ENCODE peak calls at places on chromosomes 13 and 19, in five cellular contexts. One of them, this sample, is unnamed.

GRCh38 chr19:11096210-11096841 is 7.1 kb downstream of the LDLR start:
- DNase-seq in A549: no peak
- DNase-seq in stimulated activated CD4-positive, alpha-beta T cell treated with anti-CD3 and anti-CD28 coated beads, Interleukin-2, amount 100 ng/mL, for 24 hours: peak; percentile 39
- DNase-seq in heart right ventricle: peak; percentile 57
- DNase-seq in nucleus accumbens: no peak
- DNase-seq in this sample: no peak

GRCh38 chr13:33639158-33639557 is 178.8 kb upstream of the RFC3 start:
- DNase-seq in A549: peak; percentile 44
- DNase-seq in stimulated activated CD4-positive, alpha-beta T cell treated with anti-CD3 and anti-CD28 coated beads, Interleukin-2, amount 100 ng/mL, for 24 hours: no peak
- DNase-seq in heart right ventricle: no peak
- DNase-seq in nucleus accumbens: no peak
- DNase-seq in this sample: no peak

GRCh38 chr13:79771493-79771892 is 290.5 kb downstream of the NDFIP2 start:
- DNase-seq in A549: no peak
- DNase-seq in stimulated activated CD4-positive, alpha-beta T cell treated with anti-CD3 and anti-CD28 coated beads, Interleukin-2, amount 100 ng/mL, for 24 hours: no peak
- DNase-seq in heart right ventricle: no peak
- DNase-seq in nucleus accumbens: no peak
- DNase-seq in this sample: no peak

GRCh38 chr19:29724102-29724641 is 9.1 kb upstream of the C19orf12 start:
- DNase-seq in A549: no peak
- DNase-seq in stimulated activated CD4-positive, alpha-beta T cell treated with anti-CD3 and anti-CD28 coated beads, Interleukin-2, amount 100 ng/mL, for 24 hours: peak; percentile 53
- DNase-seq in heart right ventricle: no peak
- DNase-seq in nucleus accumbens: no peak
- DNase-seq in this sample: no peak

GRCh38 chr19:11268783-11269267 is 6.5 kb upstream of the DOCK6 start:
- DNase-seq in A549: peak; percentile 25
- DNase-seq in stimulated activated CD4-positive, alpha-beta T cell treated with anti-CD3 and anti-CD28 coated beads, Interleukin-2, amount 100 ng/mL, for 24 hours: no peak
- DNase-seq in heart right ventricle: peak; percentile 93
- DNase-seq in nucleus accumbens: no peak
- DNase-seq in this sample: no peak

GRCh38 chr13:22893149-22893548 is 287.6 kb upstream of the SGCG start:
- DNase-seq in A549: no peak
- DNase-seq in stimulated activated CD4-positive, alpha-beta T cell treated with anti-CD3 and anti-CD28 coated beads, Interleukin-2, amount 100 ng/mL, for 24 hours: no peak
- DNase-seq in heart right ventricle: no peak
- DNase-seq in nucleus accumbens: no peak
- DNase-seq in this sample: no peak

GRCh38 chr19:44875666-44876418 is 15.2 kb upstream of the TOMM40 start:
- DNase-seq in A549: no peak
- DNase-seq in stimulated activated CD4-positive, alpha-beta T cell treated with anti-CD3 and anti-CD28 coated beads, Interleukin-2, amount 100 ng/mL, for 24 hours: no peak
- DNase-seq in heart right ventricle: no peak
- DNase-seq in nucleus accumbens: no peak
- DNase-seq in this sample: no peak

GRCh38 chr19:27974082-27974513 is 1238.9 kb downstream of the UQCRFS1 start:
- DNase-seq in A549: peak; percentile 44
- DNase-seq in stimulated activated CD4-positive, alpha-beta T cell treated with anti-CD3 and anti-CD28 coated beads, Interleukin-2, amount 100 ng/mL, for 24 hours: peak; percentile 12
- DNase-seq in heart right ventricle: no peak
- DNase-seq in nucleus accumbens: peak; percentile 2
- DNase-seq in this sample: no peak

GRCh38 chr19:18202759-18203407 is 959 bp downstream of the RAB3A start:
- DNase-seq in A549: no peak
- DNase-seq in stimulated activated CD4-positive, alpha-beta T cell treated with anti-CD3 and anti-CD28 coated beads, Interleukin-2, amount 100 ng/mL, for 24 hours: peak; percentile 44
- DNase-seq in heart right ventricle: peak; percentile 24
- DNase-seq in nucleus accumbens: peak; percentile 54
- DNase-seq in this sample: no peak

GRCh38 chr13:44013666-44014291 is 134.1 kb downstream of the LACC1 start:
- DNase-seq in A549: no peak
- DNase-seq in stimulated activated CD4-positive, alpha-beta T cell treated with anti-CD3 and anti-CD28 coated beads, Interleukin-2, amount 100 ng/mL, for 24 hours: no peak
- DNase-seq in heart right ventricle: peak; percentile 17
- DNase-seq in nucleus accumbens: no peak
- DNase-seq in this sample: no peak

GRCh38 chr19:8580710-8581281 is 3.6 kb upstream of the MYO1F start:
- DNase-seq in A549: peak; percentile 81
- DNase-seq in stimulated activated CD4-positive, alpha-beta T cell treated with anti-CD3 and anti-CD28 coated beads, Interleukin-2, amount 100 ng/mL, for 24 hours: peak; percentile 87
- DNase-seq in heart right ventricle: peak; percentile 82
- DNase-seq in nucleus accumbens: peak; percentile 21
- DNase-seq in this sample: peak; percentile 39

GRCh38 chr13:98482476-98483444 is 94.1 kb downstream of the STK24 start:
- DNase-seq in A549: no peak
- DNase-seq in stimulated activated CD4-positive, alpha-beta T cell treated with anti-CD3 and anti-CD28 coated beads, Interleukin-2, amount 100 ng/mL, for 24 hours: no peak
- DNase-seq in heart right ventricle: peak; percentile 76
- DNase-seq in nucleus accumbens: peak; percentile 29
- DNase-seq in this sample: no peak

GRCh38 chr13:19644947-19645439 is 11.5 kb downstream of the MPHOSPH8 start:
- DNase-seq in A549: no peak
- DNase-seq in stimulated activated CD4-positive, alpha-beta T cell treated with anti-CD3 and anti-CD28 coated beads, Interleukin-2, amount 100 ng/mL, for 24 hours: no peak
- DNase-seq in heart right ventricle: no peak
- DNase-seq in nucleus accumbens: no peak
- DNase-seq in this sample: no peak

GRCh38 chr13:110350509-110350908 is 43.4 kb downstream of the COL4A2 start:
- DNase-seq in A549: no peak
- DNase-seq in stimulated activated CD4-positive, alpha-beta T cell treated with anti-CD3 and anti-CD28 coated beads, Interleukin-2, amount 100 ng/mL, for 24 hours: no peak
- DNase-seq in heart right ventricle: no peak
- DNase-seq in nucleus accumbens: no peak
- DNase-seq in this sample: no peak

GRCh38 chr13:102012299-102013293 is 389.3 kb downstream of the FGF14 start:
- DNase-seq in A549: no peak
- DNase-seq in stimulated activated CD4-positive, alpha-beta T cell treated with anti-CD3 and anti-CD28 coated beads, Interleukin-2, amount 100 ng/mL, for 24 hours: no peak
- DNase-seq in heart right ventricle: peak; percentile 66
- DNase-seq in nucleus accumbens: no peak
- DNase-seq in this sample: no peak

GRCh38 chr19:1715540-1715939 is 37.8 kb upstream of the ONECUT3 start:
- DNase-seq in A549: no peak
- DNase-seq in stimulated activated CD4-positive, alpha-beta T cell treated with anti-CD3 and anti-CD28 coated beads, Interleukin-2, amount 100 ng/mL, for 24 hours: no peak
- DNase-seq in heart right ventricle: no peak
- DNase-seq in nucleus accumbens: no peak
- DNase-seq in this sample: no peak

GRCh38 chr13:91729859-91730258 is 331.4 kb downstream of the GPC5 start:
- DNase-seq in A549: no peak
- DNase-seq in stimulated activated CD4-positive, alpha-beta T cell treated with anti-CD3 and anti-CD28 coated beads, Interleukin-2, amount 100 ng/mL, for 24 hours: no peak
- DNase-seq in heart right ventricle: no peak
- DNase-seq in nucleus accumbens: no peak
- DNase-seq in this sample: no peak

GRCh38 chr13:83531022-83531421 is 351.3 kb downstream of the SLITRK1 start:
- DNase-seq in A549: no peak
- DNase-seq in stimulated activated CD4-positive, alpha-beta T cell treated with anti-CD3 and anti-CD28 coated beads, Interleukin-2, amount 100 ng/mL, for 24 hours: no peak
- DNase-seq in heart right ventricle: no peak
- DNase-seq in nucleus accumbens: no peak
- DNase-seq in this sample: no peak

GRCh38 chr19:53511357-53511756 is 26.6 kb upstream of the ZNF331 start:
- DNase-seq in A549: no peak
- DNase-seq in stimulated activated CD4-positive, alpha-beta T cell treated with anti-CD3 and anti-CD28 coated beads, Interleukin-2, amount 100 ng/mL, for 24 hours: no peak
- DNase-seq in heart right ventricle: no peak
- DNase-seq in nucleus accumbens: no peak
- DNase-seq in this sample: no peak

GRCh38 chr13:94251801-94252200 is 227.7 kb downstream of the DCT start:
- DNase-seq in A549: no peak
- DNase-seq in stimulated activated CD4-positive, alpha-beta T cell treated with anti-CD3 and anti-CD28 coated beads, Interleukin-2, amount 100 ng/mL, for 24 hours: no peak
- DNase-seq in heart right ventricle: peak; percentile 4
- DNase-seq in nucleus accumbens: no peak
- DNase-seq in this sample: no peak